ENCODE peak calls at places on chromosomes 6 and 20, in seven cellular contexts. One of them, this sample, is unnamed.

GRCh38 chr6:15301179-15302006 is 55.5 kb downstream of the JARID2 start:
- DNase-seq in B cell: no peak
- DNase-seq in cardiac muscle cell: no peak
- DNase-seq in PC-9: no peak
- DNase-seq in CD8-positive, alpha-beta T cell: no peak
- DNase-seq in bronchial epithelial cell: no peak
- DNase-seq in stomach: no peak
- DNase-seq in this sample: no peak

GRCh38 chr20:45085867-45086266 is 15.1 kb downstream of the KCNS1 start:
- DNase-seq in bronchial epithelial cell: no peak
- DNase-seq in CD8-positive, alpha-beta T cell: no peak
- DNase-seq in PC-9: no peak
- DNase-seq in B cell: no peak
- DNase-seq in cardiac muscle cell: no peak
- DNase-seq in stomach: no peak
- DNase-seq in this sample: no peak

GRCh38 chr20:34061695-34062094 is 50.3 kb downstream of the EIF2S2 start:
- DNase-seq in stomach: no peak
- DNase-seq in PC-9: no peak
- DNase-seq in CD8-positive, alpha-beta T cell: no peak
- DNase-seq in bronchial epithelial cell: no peak
- DNase-seq in cardiac muscle cell: no peak
- DNase-seq in B cell: no peak
- DNase-seq in this sample: no peak

GRCh38 chr20:46838002-46838401 is 56.6 kb upstream of the EYA2 start:
- DNase-seq in B cell: no peak
- DNase-seq in stomach: no peak
- DNase-seq in CD8-positive, alpha-beta T cell: no peak
- DNase-seq in bronchial epithelial cell: no peak
- DNase-seq in PC-9: no peak
- DNase-seq in cardiac muscle cell: no peak
- DNase-seq in this sample: no peak

GRCh38 chr20:62308102-62308822 is 5.5 kb downstream of the ADRM1 start:
- DNase-seq in B cell: no peak
- DNase-seq in stomach: no peak
- DNase-seq in CD8-positive, alpha-beta T cell: no peak
- DNase-seq in cardiac muscle cell: no peak
- DNase-seq in bronchial epithelial cell: peak; percentile 3
- DNase-seq in PC-9: no peak
- DNase-seq in this sample: no peak

GRCh38 chr6:151805286-151805840 is 2.1 kb upstream of the ESR1 start:
- DNase-seq in B cell: no peak
- DNase-seq in cardiac muscle cell: no peak
- DNase-seq in bronchial epithelial cell: no peak
- DNase-seq in stomach: no peak
- DNase-seq in PC-9: no peak
- DNase-seq in CD8-positive, alpha-beta T cell: no peak
- DNase-seq in this sample: no peak

GRCh38 chr6:144344651-144345050 is 59.5 kb downstream of the UTRN start:
- DNase-seq in cardiac muscle cell: no peak
- DNase-seq in stomach: no peak
- DNase-seq in CD8-positive, alpha-beta T cell: no peak
- DNase-seq in PC-9: no peak
- DNase-seq in bronchial epithelial cell: no peak
- DNase-seq in B cell: no peak
- DNase-seq in this sample: no peak

GRCh38 chr20:50314326-50314725 is 123.7 kb downstream of the CEBPB start:
- DNase-seq in PC-9: no peak
- DNase-seq in B cell: no peak
- DNase-seq in stomach: no peak
- DNase-seq in CD8-positive, alpha-beta T cell: no peak
- DNase-seq in cardiac muscle cell: no peak
- DNase-seq in bronchial epithelial cell: no peak
- DNase-seq in this sample: no peak

GRCh38 chr6:118804091-118804490 is 89.9 kb upstream of the ASF1A start:
- DNase-seq in PC-9: no peak
- DNase-seq in stomach: no peak
- DNase-seq in CD8-positive, alpha-beta T cell: no peak
- DNase-seq in B cell: no peak
- DNase-seq in cardiac muscle cell: no peak
- DNase-seq in bronchial epithelial cell: no peak
- DNase-seq in this sample: no peak

DNA sequence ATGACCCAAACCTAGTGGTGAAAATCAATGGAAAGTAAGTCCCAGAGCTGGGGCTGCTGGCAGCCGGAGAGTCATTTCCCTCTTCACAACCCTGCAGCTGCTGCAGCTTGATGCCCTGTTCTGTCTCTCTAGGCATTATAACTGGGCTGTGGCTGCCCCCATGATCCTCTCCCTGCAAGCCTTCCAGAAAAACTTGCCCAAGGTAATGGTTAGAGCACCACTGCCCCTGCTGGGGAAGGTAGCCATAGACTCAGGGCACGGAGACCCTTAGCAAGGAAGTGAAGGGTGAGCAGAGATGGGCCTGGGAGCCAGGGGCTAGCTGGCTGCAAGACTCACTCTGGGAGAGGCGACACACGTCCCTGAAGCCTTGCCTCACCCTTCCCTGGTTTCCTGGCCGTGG is 12.0 kb downstream of the LPIN3 start:
- DNase-seq in PC-9: no peak
- DNase-seq in B cell: no peak
- DNase-seq in bronchial epithelial cell: no peak
- DNase-seq in CD8-positive, alpha-beta T cell: no peak
- DNase-seq in cardiac muscle cell: no peak
- DNase-seq in stomach: no peak
- DNase-seq in this sample: no peak
- TF ChIP-seq CTCF in PC-9: no peak
- TF ChIP-seq CTCF in B cell: no peak
- TF ChIP-seq CTCF in bronchial epithelial cell: no peak
- TF ChIP-seq CTCF in CD8-positive, alpha-beta T cell: no peak
- TF ChIP-seq CTCF in cardiac muscle cell: no peak
- TF ChIP-seq CTCF in stomach: no peak
- TF ChIP-seq CTCF in this sample: no peak

GRCh38 chr6:4844108-4844507 is 67.9 kb downstream of the CDYL start:
- DNase-seq in CD8-positive, alpha-beta T cell: no peak
- DNase-seq in bronchial epithelial cell: no peak
- DNase-seq in PC-9: no peak
- DNase-seq in B cell: no peak
- DNase-seq in stomach: no peak
- DNase-seq in cardiac muscle cell: no peak
- DNase-seq in this sample: no peak
- TF ChIP-seq CTCF in CD8-positive, alpha-beta T cell: no peak
- TF ChIP-seq CTCF in bronchial epithelial cell: peak; percentile 43
- TF ChIP-seq CTCF in PC-9: no peak
- TF ChIP-seq CTCF in B cell: peak; percentile 26
- TF ChIP-seq CTCF in stomach: no peak
- TF ChIP-seq CTCF in cardiac muscle cell: peak; percentile 22
- TF ChIP-seq CTCF in this sample: no peak

GRCh38 chr6:5260661-5261544 is at the start of the genes FARS2 and LYRM4:
- DNase-seq in bronchial epithelial cell: peak; percentile 59
- DNase-seq in PC-9: peak; percentile 94
- DNase-seq in stomach: peak; percentile 89
- DNase-seq in cardiac muscle cell: peak; percentile 93
- DNase-seq in CD8-positive, alpha-beta T cell: peak; percentile 92
- DNase-seq in B cell: peak; percentile 89
- DNase-seq in this sample: peak; percentile 81
- TF ChIP-seq CTCF in bronchial epithelial cell: no peak
- TF ChIP-seq CTCF in PC-9: no peak
- TF ChIP-seq CTCF in stomach: peak; percentile 21
- TF ChIP-seq CTCF in cardiac muscle cell: no peak
- TF ChIP-seq CTCF in CD8-positive, alpha-beta T cell: no peak
- TF ChIP-seq CTCF in B cell: no peak
- TF ChIP-seq CTCF in this sample: peak; percentile 50

DNA sequence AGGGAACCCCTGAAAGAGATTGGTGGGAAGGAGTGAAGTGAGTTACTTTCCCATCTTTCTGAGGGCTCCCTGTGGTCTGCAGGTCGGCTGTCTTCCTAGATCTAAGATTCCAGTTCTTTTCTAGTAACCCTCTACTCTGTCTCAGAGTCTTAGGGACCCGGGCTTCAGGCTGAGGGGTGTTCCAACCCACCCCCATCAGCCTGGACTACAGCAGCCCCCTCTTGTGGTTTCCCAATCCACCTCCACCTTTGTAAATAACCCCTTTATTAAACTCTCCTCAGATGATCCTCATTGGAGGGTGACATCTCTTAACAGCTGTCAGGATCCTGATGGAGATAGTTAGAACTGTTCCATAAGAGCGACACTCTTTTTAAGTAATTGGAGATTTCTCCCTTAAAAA is 300.4 kb downstream of the LRFN2 start:
- DNase-seq in bronchial epithelial cell: no peak
- DNase-seq in B cell: no peak
- DNase-seq in PC-9: no peak
- DNase-seq in stomach: no peak
- DNase-seq in cardiac muscle cell: no peak
- DNase-seq in CD8-positive, alpha-beta T cell: no peak
- DNase-seq in this sample: no peak
- TF ChIP-seq CTCF in bronchial epithelial cell: no peak
- TF ChIP-seq CTCF in B cell: no peak
- TF ChIP-seq CTCF in PC-9: no peak
- TF ChIP-seq CTCF in stomach: no peak
- TF ChIP-seq CTCF in cardiac muscle cell: no peak
- TF ChIP-seq CTCF in CD8-positive, alpha-beta T cell: no peak
- TF ChIP-seq CTCF in this sample: no peak

GRCh38 chr6:21590345-21590744 is 3.2 kb upstream of the SOX4 start:
- DNase-seq in stomach: no peak
- DNase-seq in B cell: no peak
- DNase-seq in cardiac muscle cell: peak; percentile 31
- DNase-seq in bronchial epithelial cell: no peak
- DNase-seq in CD8-positive, alpha-beta T cell: no peak
- DNase-seq in PC-9: no peak
- DNase-seq in this sample: no peak
- TF ChIP-seq CTCF in stomach: no peak
- TF ChIP-seq CTCF in B cell: no peak
- TF ChIP-seq CTCF in cardiac muscle cell: no peak
- TF ChIP-seq CTCF in bronchial epithelial cell: no peak
- TF ChIP-seq CTCF in CD8-positive, alpha-beta T cell: no peak
- TF ChIP-seq CTCF in PC-9: no peak
- TF ChIP-seq CTCF in this sample: no peak